ENCODE peak calls at places on chromosomes 5 and 9, in ten cellular contexts. One of them, this sample, is unnamed.

GRCh38 chr9:124863371-124863831 is 1.5 kb downstream of the ARPC5L start:
- DNase-seq in brain microvascular endothelial cell: no peak
- DNase-seq in WERI-Rb-1: no peak
- DNase-seq in NCI-H2227 treated with DMSO at 0.1 percent for 48 hours: no peak
- DNase-seq in M059J: peak
- DNase-seq in A549: no peak
- DNase-seq in GM12892: no peak
- DNase-seq in epithelial cell of prostate: peak
- DNase-seq in NCI-H510A treated with DMSO at 0.1 percent for 48 hours: peak
- DNase-seq in HFFc6: no peak
- DNase-seq in this sample: no peak

GRCh38 chr9:33374634-33375237 is 27.6 kb downstream of the AQP7 start:
- DNase-seq in brain microvascular endothelial cell: peak
- DNase-seq in WERI-Rb-1: peak
- DNase-seq in NCI-H2227 treated with DMSO at 0.1 percent for 48 hours: peak
- DNase-seq in M059J: peak
- DNase-seq in A549: peak
- DNase-seq in GM12892: peak
- DNase-seq in epithelial cell of prostate: peak
- DNase-seq in NCI-H510A treated with DMSO at 0.1 percent for 48 hours: peak
- DNase-seq in HFFc6: peak
- DNase-seq in this sample: peak

GRCh38 chr5:137392261-137392660 is 106.9 kb downstream of the SPOCK1 start:
- DNase-seq in brain microvascular endothelial cell: no peak
- DNase-seq in WERI-Rb-1: no peak
- DNase-seq in NCI-H2227 treated with DMSO at 0.1 percent for 48 hours: no peak
- DNase-seq in M059J: peak
- DNase-seq in A549: no peak
- DNase-seq in GM12892: no peak
- DNase-seq in epithelial cell of prostate: no peak
- DNase-seq in NCI-H510A treated with DMSO at 0.1 percent for 48 hours: no peak
- DNase-seq in HFFc6: no peak
- DNase-seq in this sample: no peak

GRCh38 chr5:123444016-123444415 is 20.8 kb upstream of the CEP120 start:
- DNase-seq in brain microvascular endothelial cell: no peak
- DNase-seq in WERI-Rb-1: no peak
- DNase-seq in NCI-H2227 treated with DMSO at 0.1 percent for 48 hours: no peak
- DNase-seq in M059J: no peak
- DNase-seq in A549: no peak
- DNase-seq in GM12892: no peak
- DNase-seq in epithelial cell of prostate: no peak
- DNase-seq in NCI-H510A treated with DMSO at 0.1 percent for 48 hours: no peak
- DNase-seq in HFFc6: no peak
- DNase-seq in this sample: no peak

GRCh38 chr5:146940295-146940694 is 61.7 kb upstream of the PPP2R2B start:
- DNase-seq in brain microvascular endothelial cell: no peak
- DNase-seq in WERI-Rb-1: no peak
- DNase-seq in NCI-H2227 treated with DMSO at 0.1 percent for 48 hours: no peak
- DNase-seq in M059J: no peak
- DNase-seq in A549: no peak
- DNase-seq in GM12892: no peak
- DNase-seq in epithelial cell of prostate: no peak
- DNase-seq in NCI-H510A treated with DMSO at 0.1 percent for 48 hours: no peak
- DNase-seq in HFFc6: no peak
- DNase-seq in this sample: no peak

GRCh38 chr9:6681957-6682501 is 36.5 kb upstream of the GLDC start:
- DNase-seq in brain microvascular endothelial cell: no peak
- DNase-seq in WERI-Rb-1: no peak
- DNase-seq in NCI-H2227 treated with DMSO at 0.1 percent for 48 hours: no peak
- DNase-seq in M059J: no peak
- DNase-seq in A549: no peak
- DNase-seq in GM12892: no peak
- DNase-seq in epithelial cell of prostate: no peak
- DNase-seq in NCI-H510A treated with DMSO at 0.1 percent for 48 hours: no peak
- DNase-seq in HFFc6: no peak
- DNase-seq in this sample: no peak

GRCh38 chr5:138111937-138112336 is 27.3 kb downstream of the NME5 start:
- DNase-seq in brain microvascular endothelial cell: no peak
- DNase-seq in WERI-Rb-1: no peak
- DNase-seq in NCI-H2227 treated with DMSO at 0.1 percent for 48 hours: no peak
- DNase-seq in M059J: peak
- DNase-seq in A549: no peak
- DNase-seq in GM12892: no peak
- DNase-seq in epithelial cell of prostate: no peak
- DNase-seq in NCI-H510A treated with DMSO at 0.1 percent for 48 hours: no peak
- DNase-seq in HFFc6: peak
- DNase-seq in this sample: peak

GRCh38 chr5:71955718-71956117 is 151.6 kb upstream of the MAP1B start:
- DNase-seq in brain microvascular endothelial cell: no peak
- DNase-seq in WERI-Rb-1: no peak
- DNase-seq in NCI-H2227 treated with DMSO at 0.1 percent for 48 hours: no peak
- DNase-seq in M059J: no peak
- DNase-seq in A549: no peak
- DNase-seq in GM12892: no peak
- DNase-seq in epithelial cell of prostate: no peak
- DNase-seq in NCI-H510A treated with DMSO at 0.1 percent for 48 hours: no peak
- DNase-seq in HFFc6: no peak
- DNase-seq in this sample: no peak

GRCh38 chr9:126411225-126411947 is 84.8 kb downstream of the MVB12B start:
- DNase-seq in brain microvascular endothelial cell: no peak
- DNase-seq in WERI-Rb-1: no peak
- DNase-seq in NCI-H2227 treated with DMSO at 0.1 percent for 48 hours: no peak
- DNase-seq in M059J: peak
- DNase-seq in A549: no peak
- DNase-seq in GM12892: peak
- DNase-seq in epithelial cell of prostate: peak
- DNase-seq in NCI-H510A treated with DMSO at 0.1 percent for 48 hours: peak
- DNase-seq in HFFc6: no peak
- DNase-seq in this sample: peak

GRCh38 chr9:121906074-121906520 is 187.0 kb downstream of the TTLL11 start:
- DNase-seq in brain microvascular endothelial cell: peak
- DNase-seq in WERI-Rb-1: peak
- DNase-seq in NCI-H2227 treated with DMSO at 0.1 percent for 48 hours: no peak
- DNase-seq in M059J: peak
- DNase-seq in A549: no peak
- DNase-seq in GM12892: no peak
- DNase-seq in epithelial cell of prostate: no peak
- DNase-seq in NCI-H510A treated with DMSO at 0.1 percent for 48 hours: no peak
- DNase-seq in HFFc6: peak
- DNase-seq in this sample: no peak

GRCh38 chr5:90384389-90384788 is 25.2 kb downstream of the CETN3 start:
- DNase-seq in brain microvascular endothelial cell: no peak
- DNase-seq in WERI-Rb-1: no peak
- DNase-seq in NCI-H2227 treated with DMSO at 0.1 percent for 48 hours: no peak
- DNase-seq in M059J: no peak
- DNase-seq in A549: no peak
- DNase-seq in GM12892: no peak
- DNase-seq in epithelial cell of prostate: no peak
- DNase-seq in NCI-H510A treated with DMSO at 0.1 percent for 48 hours: no peak
- DNase-seq in HFFc6: no peak
- DNase-seq in this sample: no peak

GRCh38 chr9:23736293-23736692 is 89.7 kb downstream of the ELAVL2 start:
- DNase-seq in brain microvascular endothelial cell: no peak
- DNase-seq in WERI-Rb-1: no peak
- DNase-seq in NCI-H2227 treated with DMSO at 0.1 percent for 48 hours: no peak
- DNase-seq in M059J: no peak
- DNase-seq in A549: no peak
- DNase-seq in GM12892: no peak
- DNase-seq in epithelial cell of prostate: no peak
- DNase-seq in NCI-H510A treated with DMSO at 0.1 percent for 48 hours: no peak
- DNase-seq in HFFc6: no peak
- DNase-seq in this sample: no peak

GRCh38 chr9:121483049-121483448 is 16.6 kb downstream of the GGTA1 start:
- DNase-seq in brain microvascular endothelial cell: no peak
- DNase-seq in WERI-Rb-1: no peak
- DNase-seq in NCI-H2227 treated with DMSO at 0.1 percent for 48 hours: no peak
- DNase-seq in M059J: peak
- DNase-seq in A549: no peak
- DNase-seq in GM12892: no peak
- DNase-seq in epithelial cell of prostate: no peak
- DNase-seq in NCI-H510A treated with DMSO at 0.1 percent for 48 hours: peak
- DNase-seq in HFFc6: no peak
- DNase-seq in this sample: no peak

GRCh38 chr9:99726758-99727157 is 94.9 kb upstream of the NR4A3 start:
- DNase-seq in brain microvascular endothelial cell: no peak
- DNase-seq in WERI-Rb-1: no peak
- DNase-seq in NCI-H2227 treated with DMSO at 0.1 percent for 48 hours: no peak
- DNase-seq in M059J: peak
- DNase-seq in A549: no peak
- DNase-seq in GM12892: no peak
- DNase-seq in epithelial cell of prostate: no peak
- DNase-seq in NCI-H510A treated with DMSO at 0.1 percent for 48 hours: peak
- DNase-seq in HFFc6: no peak
- DNase-seq in this sample: peak

GRCh38 chr9:23962101-23962500 is 136.1 kb upstream of the ELAVL2 start:
- DNase-seq in brain microvascular endothelial cell: no peak
- DNase-seq in WERI-Rb-1: no peak
- DNase-seq in NCI-H2227 treated with DMSO at 0.1 percent for 48 hours: no peak
- DNase-seq in M059J: peak
- DNase-seq in A549: no peak
- DNase-seq in GM12892: no peak
- DNase-seq in epithelial cell of prostate: no peak
- DNase-seq in NCI-H510A treated with DMSO at 0.1 percent for 48 hours: no peak
- DNase-seq in HFFc6: no peak
- DNase-seq in this sample: no peak